ENCODE peak calls at places on chromosomes 16 and 17, in eight cellular contexts. F is PC-3, U is GM23338, K is neural progenitor cell, L is HCT116, X is SK-N-SH, Y is MM.1S, G is GM23248. E is an unnamed sample.

GRCh38 chr17:71530227-71530626 is 590.6 kb upstream of the SOX9 start:
- DNase-seq in L (no peak), G (peak; percentile 28), U (no peak), Y (no peak), K (no peak), F (peak; percentile 76), X (no peak), E (no peak)

GRCh38 chr16:1532081-1532760 is 1.2 kb upstream of the TMEM204 start:
- DNase-seq in L (no peak), G (peak; percentile 58), X (no peak), K (no peak), U (no peak), F (no peak), Y (no peak), E (no peak)

GRCh38 chr17:15744885-15745284 is 12.8 kb downstream of the TBC1D26 start:
- DNase-seq in F (no peak), K (no peak), X (peak; percentile 51), L (no peak), G (no peak), Y (no peak), U (peak; percentile 17), E (no peak)

GRCh38 chr16:72921620-72922019 is 126.3 kb downstream of the ZFHX3 start:
- DNase-seq in U (no peak), Y (no peak), L (no peak), X (peak; percentile 89), K (no peak), G (peak; percentile 36), F (no peak), E (no peak)

GRCh38 chr17:45320931-45321461 is 4.2 kb upstream of the MAP3K14 start:
- DNase-seq in L (peak; percentile 85), G (peak; percentile 98), X (no peak), F (peak; percentile 100), K (no peak), Y (no peak), U (no peak), E (no peak)

GRCh38 chr17:13597723-13598347 is 3.9 kb downstream of the HS3ST3A1 start:
- DNase-seq in K (peak; percentile 65), U (peak; percentile 46), Y (peak; percentile 22), F (peak; percentile 78), L (peak; percentile 27), G (peak; percentile 73), X (peak; percentile 54), E (peak; percentile 49)

GRCh38 chr17:83101805-83102480 is 22.5 kb downstream of the METRNL start:
- DNase-seq in K (no peak), L (no peak), Y (no peak), X (no peak), G (peak; percentile 80), U (no peak), F (no peak), E (no peak)

GRCh38 chr17:82369211-82369610 is 2.4 kb upstream of the UTS2R start:
- DNase-seq in Y (no peak), X (no peak), G (no peak), K (no peak), F (no peak), U (no peak), L (no peak), E (no peak)

GRCh38 chr17:41919165-41919817 is 540 bp upstream of the ACLY start:
- DNase-seq in L (peak; percentile 48), K (peak; percentile 85), U (peak; percentile 84), G (no peak), Y (no peak), F (peak; percentile 61), X (no peak), E (no peak)

GRCh38 chr16:76577003-76577402 is 299.8 kb downstream of the CNTNAP4 start:
- DNase-seq in G (no peak), Y (peak; percentile 11), U (no peak), X (no peak), F (no peak), K (no peak), L (no peak), E (no peak)

GRCh38 chr16:81711609-81712329 is 67.3 kb upstream of the PLCG2 start:
- DNase-seq in U (peak; percentile 58), Y (no peak), G (peak; percentile 96), K (peak; percentile 57), F (peak; percentile 83), X (peak; percentile 41), L (peak; percentile 86), E (no peak)

GRCh38 chr16:10219742-10220141 is 37.5 kb upstream of the GRIN2A start:
- DNase-seq in G (no peak), U (no peak), L (no peak), F (no peak), K (no peak), X (no peak), Y (no peak), E (no peak)

GRCh38 chr17:17738901-17739300 is 57.6 kb downstream of the RAI1 start:
- DNase-seq in U (no peak), L (no peak), F (no peak), G (peak; percentile 41), X (no peak), K (no peak), Y (no peak), E (no peak)
- TF ChIP-seq EZH2phosphoT487 in U (no peak), L (no peak), F (no peak), G (no peak), X (no peak), K (no peak), Y (no peak), E (no peak)

DNA sequence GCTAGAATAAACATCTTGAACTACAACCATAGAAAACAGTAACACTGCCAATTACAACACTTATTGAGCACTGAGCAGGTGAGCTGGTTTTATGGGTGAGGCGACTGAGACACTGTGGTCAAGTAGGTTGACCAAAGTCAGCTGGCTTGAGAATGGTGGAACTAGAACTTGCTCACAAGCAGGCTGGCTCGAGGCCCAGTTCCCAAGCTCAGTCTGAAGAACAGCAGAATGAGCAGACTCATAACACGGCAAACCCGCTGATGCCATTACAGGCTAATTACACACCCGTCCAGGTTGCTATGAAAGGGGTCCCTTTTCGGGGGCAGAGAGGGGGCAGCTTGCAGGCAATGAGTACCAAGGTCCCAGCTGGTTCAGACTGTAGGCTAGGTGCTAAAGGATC is 6.5 kb downstream of the ZZEF1 start:
- DNase-seq in U (no peak), F (no peak), Y (no peak), K (no peak), L (no peak), G (no peak), X (no peak), E (no peak)
- H3K4me1 ChIP-seq in U (no peaks in the 10 kb centered on the region), F (peaks cover 4% of the 10 kb centered on the region), Y (peaks cover 4% of the 10 kb centered on the region), K (peaks cover 1% of the 10 kb centered on the region), L (peaks cover 3% of the 10 kb centered on the region), G (peaks cover 17% of the 10 kb centered on the region), X (peaks cover 12% of the 10 kb centered on the region), E (peaks cover 7% of the 10 kb centered on the region)

GRCh38 chr17:33602981-33603380 is 309.9 kb upstream of the ASIC2 start:
- DNase-seq in Y (no peak), X (peak; percentile 27), K (peak; percentile 79), U (peak; percentile 50), L (no peak), F (no peak), G (peak; percentile 3), E (no peak)
- H2AFZ ChIP-seq in Y (no peak overlapping the region), X (no peak overlapping the region), K (no peak overlapping the region), U (no peak overlapping the region), L (no peak overlapping the region), F (no peak overlapping the region), G (no peak overlapping the region), E (no peak overlapping the region)

DNA sequence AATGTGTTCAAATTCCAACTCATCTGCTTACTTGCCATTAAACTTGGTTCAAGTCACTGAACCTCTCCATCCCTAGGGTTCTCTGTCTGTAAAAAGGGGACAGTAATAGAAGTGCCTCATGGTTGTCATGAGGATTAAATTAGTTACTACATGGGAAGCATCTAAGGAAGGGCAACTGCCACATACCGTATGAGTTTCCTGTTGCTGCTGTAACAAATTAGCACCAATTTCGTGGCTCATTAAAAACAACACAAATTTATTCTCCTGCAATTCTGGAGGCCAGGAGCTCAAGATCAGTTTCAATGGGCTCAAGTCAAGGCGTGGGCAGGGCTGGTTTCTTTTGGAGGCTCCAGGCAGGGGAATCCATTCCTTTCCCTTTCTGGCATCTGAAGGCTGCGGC is 18.6 kb downstream of the CD300LF start:
- DNase-seq in X (no peak), F (no peak), Y (no peak), U (no peak), G (no peak), K (no peak), L (no peak), E (no peak)
- TF ChIP-seq EZH2phosphoT487 in X (no peak), F (no peak), Y (no peak), U (no peak), G (no peak), K (no peak), L (no peak), E (no peak)

GRCh38 chr17:39704821-39705551 is 5.1 kb downstream of the ERBB2 start:
- DNase-seq in K (peak; percentile 49), Y (no peak), G (peak; percentile 51), X (no peak), U (peak; percentile 41), F (no peak), L (no peak), E (no peak)
- H3K4me1 ChIP-seq in K (peaks cover 43% of the 10 kb centered on the region), Y (peaks cover 27% of the 10 kb centered on the region), G (peaks cover 6% of the 10 kb centered on the region), X (no peaks in the 10 kb centered on the region), U (peaks cover 47% of the 10 kb centered on the region), F (peaks cover 61% of the 10 kb centered on the region), L (peaks cover 55% of the 10 kb centered on the region), E (peaks cover 4% of the 10 kb centered on the region)

GRCh38 chr17:29241015-29241963 is 5.4 kb upstream of the CRYBA1 start:
- DNase-seq in X (peak; percentile 39), F (peak; percentile 87), G (peak; percentile 99), K (peak; percentile 81), U (peak; percentile 58), Y (no peak), L (peak; percentile 74), E (peak; percentile 34)
- H2AFZ ChIP-seq in X (peak overlapping the region; percentile 69), F (peak overlapping the region; percentile 28), G (peak overlapping the region; percentile 34), K (no peak overlapping the region), U (peak overlapping the region; percentile 94), Y (no peak overlapping the region), L (no peak overlapping the region), E (no peak overlapping the region)

GRCh38 chr17:49315551-49315951 is 46.5 kb downstream of the ZNF652 start:
- DNase-seq in L (peak; percentile 79), X (peak; percentile 77), K (peak; percentile 69), U (peak; percentile 81), Y (peak; percentile 82), F (peak; percentile 98), G (peak; percentile 96), E (peak; percentile 84)

GRCh38 chr17:49312722-49313121 is 49.3 kb downstream of the ZNF652 start:
- DNase-seq in G (no peak), K (no peak), U (no peak), X (no peak), L (no peak), Y (no peak), F (no peak), E (no peak)

GRCh38 chr17:49316889-49317288 is 45.2 kb downstream of the ZNF652 start:
- DNase-seq in L (no peak), G (no peak), U (no peak), Y (no peak), F (no peak), X (no peak), K (no peak), E (peak; percentile 14)

GRCh38 chr17:49315974-49316570 is 46.0 kb downstream of the ZNF652 start:
- DNase-seq in F (peak; percentile 60), X (no peak), K (no peak), U (no peak), Y (no peak), G (peak; percentile 55), L (no peak), E (peak; percentile 56)

GRCh38 chr17:49318438-49318965 is 43.5 kb downstream of the ZNF652 start:
- DNase-seq in U (no peak), L (no peak), X (no peak), Y (no peak), F (no peak), G (no peak), K (no peak), E (no peak)
- TF ChIP-seq EZH2phosphoT487 in U (no peak), L (no peak), X (no peak), Y (no peak), F (no peak), G (no peak), K (no peak), E (no peak)